ENCODE peak calls at places on chromosomes 3 and 15, in five cellular contexts. X, U, J, D and E are unnamed samples.

GRCh38 chr3:14803101-14803980 is 15.4 kb upstream of the FGD5 start:
- DNase-seq in X (no peak), U (no peak), J (peak; percentile 48), D (peak; percentile 28), E (no peak)

GRCh38 chr3:94004301-94004910 is 24.0 kb downstream of the STX19 start:
- DNase-seq in X (no peak), U (peak; percentile 74), J (peak; percentile 62), D (no peak), E (peak; percentile 86)

GRCh38 chr15:80367094-80367493 is 37.1 kb upstream of the ARNT2 start:
- DNase-seq in X (no peak), U (peak; percentile 49), J (peak; percentile 15), D (no peak), E (peak; percentile 54)

GRCh38 chr3:126348308-126348920 is 8.8 kb downstream of the KLF15 start:
- DNase-seq in X (no peak), U (peak; percentile 11), J (peak; percentile 16), D (no peak), E (no peak)

GRCh38 chr3:73148653-73149052 is 87.2 kb downstream of the EBLN2 start:
- DNase-seq in X (no peak), U (no peak), J (no peak), D (no peak), E (no peak)

GRCh38 chr15:58306591-58307312 is 125.0 kb upstream of the LIPC start:
- DNase-seq in X (no peak), U (no peak), J (peak; percentile 25), D (no peak), E (no peak)

GRCh38 chr3:158273646-158274045 is 163.8 kb downstream of the RSRC1 start:
- DNase-seq in X (no peak), U (no peak), J (no peak), D (no peak), E (no peak)

GRCh38 chr3:45236964-45237363 is 10.9 kb upstream of the TMEM158 start:
- DNase-seq in X (no peak), U (peak; percentile 21), J (no peak), D (no peak), E (no peak)

GRCh38 chr3:143875566-143875965 is 27.3 kb upstream of the SLC9A9 start:
- DNase-seq in X (no peak), U (peak; percentile 67), J (no peak), D (no peak), E (peak; percentile 71)

GRCh38 chr3:113245775-113246174 is 34.4 kb downstream of the BOC start:
- DNase-seq in X (no peak), U (no peak), J (peak; percentile 42), D (peak; percentile 58), E (no peak)

GRCh38 chr3:90184861-90185260 is 1077.4 kb downstream of the EPHA3 start:
- DNase-seq in X (no peak), U (no peak), J (peak; percentile 34), D (no peak), E (no peak)

GRCh38 chr15:89059006-89059405 is 29.2 kb upstream of the ABHD2 start:
- DNase-seq in X (no peak), U (no peak), J (no peak), D (no peak), E (no peak)